ENCODE peak calls at places on chromosome 5, in four cellular contexts. K, I, U and D are unnamed samples.

GRCh38 chr5:103232393-103232999 is 26.1 kb upstream of the MACIR start:
- DNase-seq in K (no peak), I (no peak), U (peak; percentile 41), D (no peak)

GRCh38 chr5:82365744-82366228 is 87.6 kb upstream of the RPS23 start:
- DNase-seq in K (no peak), I (no peak), U (peak; percentile 87), D (no peak)

GRCh38 chr5:28369418-28369817 is 1331.0 kb upstream of the CDH9 start:
- DNase-seq in K (no peak), I (no peak), U (no peak), D (no peak)

GRCh38 chr5:167128581-167128980 is 1162.9 kb upstream of the WWC1 start:
- DNase-seq in K (no peak), I (no peak), U (no peak), D (no peak)

GRCh38 chr5:98656106-98656795 is 117.2 kb upstream of the RGMB start:
- DNase-seq in K (no peak), I (no peak), U (no peak), D (no peak)

GRCh38 chr5:30239331-30240022 is 954.0 kb upstream of the CDH6 start:
- DNase-seq in K (no peak), I (no peak), U (no peak), D (no peak)

GRCh38 chr5:148734518-148734917 is 80.2 kb upstream of the HTR4 start:
- DNase-seq in K (no peak), I (no peak), U (no peak), D (no peak)

GRCh38 chr5:176658817-176659216 is 11.5 kb downstream of the TSPAN17 start:
- DNase-seq in K (no peak), I (no peak), U (no peak), D (no peak)

GRCh38 chr5:62111428-62111827 is 194.6 kb upstream of the KIF2A start:
- DNase-seq in K (no peak), I (no peak), U (no peak), D (no peak)

GRCh38 chr5:17105744-17106450 is 111.5 kb upstream of the BASP1 start:
- DNase-seq in K (no peak), I (no peak), U (no peak), D (no peak)

GRCh38 chr5:134245101-134245604 is 19.3 kb upstream of the PPP2CA start:
- DNase-seq in K (no peak), I (no peak), U (peak; percentile 86), D (no peak)

GRCh38 chr5:139654875-139655491 is 6.8 kb downstream of the CXXC5 start:
- DNase-seq in K (no peak), I (no peak), U (no peak), D (no peak)

GRCh38 chr5:75507841-75508240 is 3.6 kb downstream of the CERT1 start:
- DNase-seq in K (no peak), I (no peak), U (no peak), D (no peak)

GRCh38 chr5:78731884-78732283 is 83.3 kb upstream of the LHFPL2 start:
- DNase-seq in K (no peak), I (no peak), U (no peak), D (no peak)

GRCh38 chr5:133396187-133396621 is 216.1 kb downstream of the FSTL4 start:
- DNase-seq in K (no peak), I (no peak), U (no peak), D (no peak)

GRCh38 chr5:42057254-42057690 is 132.2 kb downstream of the FBXO4 start:
- DNase-seq in K (peak; percentile 18), I (peak; percentile 20), U (peak; percentile 28), D (peak; percentile 9)

GRCh38 chr5:65194871-65195270 is 286.8 kb downstream of the ADAMTS6 start:
- DNase-seq in K (no peak), I (no peak), U (no peak), D (no peak)

GRCh38 chr5:53335115-53335514 is 145.3 kb upstream of the FST start:
- DNase-seq in K (no peak), I (no peak), U (no peak), D (no peak)

GRCh38 chr5:71748360-71748759 is 29.3 kb downstream of the CARTPT start:
- DNase-seq in K (no peak), I (no peak), U (no peak), D (no peak)

GRCh38 chr5:7866194-7866593 is 2.6 kb downstream of the FASTKD3 start:
- DNase-seq in K (no peak), I (no peak), U (no peak), D (no peak)

GRCh38 chr5:140344683-140345423 is 1.6 kb downstream of the HBEGF start:
- DNase-seq in K (no peak), I (no peak), U (no peak), D (no peak)

GRCh38 chr5:119302916-119303897 is 52.6 kb upstream of the TNFAIP8 start:
- DNase-seq in K (no peak), I (no peak), U (peak; percentile 97), D (no peak)

GRCh38 chr5:54581831-54582548 is 64.4 kb downstream of the SNX18 start:
- DNase-seq in K (no peak), I (no peak), U (no peak), D (no peak)

GRCh38 chr5:179621551-179621971 is 1.9 kb downstream of the HNRNPH1 start:
- DNase-seq in K (no peak), I (no peak), U (no peak), D (no peak)

GRCh38 chr5:56914678-56915077 is 5.3 kb downstream of the SETD9 start:
- DNase-seq in K (no peak), I (no peak), U (no peak), D (no peak)

GRCh38 chr5:65157906-65158603 is 323.7 kb downstream of the ADAMTS6 start:
- DNase-seq in K (no peak), I (no peak), U (peak; percentile 2), D (no peak)

GRCh38 chr5:1521054-1521453 is 2.7 kb downstream of the LPCAT1 start:
- DNase-seq in K (no peak), I (no peak), U (no peak), D (no peak)

GRCh38 chr5:167219296-167219695 is 1072.1 kb upstream of the WWC1 start:
- DNase-seq in K (no peak), I (no peak), U (no peak), D (no peak)

GRCh38 chr5:463952-464351 is 21.0 kb downstream of the EXOC3 start:
- DNase-seq in K (no peak), I (no peak), U (no peak), D (no peak)

GRCh38 chr5:17157916-17158529 is 59.4 kb upstream of the BASP1 start:
- DNase-seq in K (no peak), I (no peak), U (no peak), D (no peak)

GRCh38 chr5:156929366-156929948 is 33.6 kb downstream of the TIMD4 start:
- DNase-seq in K (no peak), I (no peak), U (no peak), D (no peak)

GRCh38 chr5:1568201-1568979 is 44.6 kb upstream of the LPCAT1 start:
- DNase-seq in K (no peak), I (no peak), U (peak; percentile 95), D (no peak)

GRCh38 chr5:78501411-78502338 is 141.3 kb downstream of the SCAMP1 start:
- DNase-seq in K (no peak), I (no peak), U (no peak), D (no peak)

GRCh38 chr5:171162602-171163001 is 146.4 kb upstream of the TLX3 start:
- DNase-seq in K (no peak), I (no peak), U (no peak), D (no peak)

GRCh38 chr5:180652771-180653170 is 3.4 kb upstream of the FLT4 start:
- DNase-seq in K (no peak), I (no peak), U (no peak), D (no peak)

DNA sequence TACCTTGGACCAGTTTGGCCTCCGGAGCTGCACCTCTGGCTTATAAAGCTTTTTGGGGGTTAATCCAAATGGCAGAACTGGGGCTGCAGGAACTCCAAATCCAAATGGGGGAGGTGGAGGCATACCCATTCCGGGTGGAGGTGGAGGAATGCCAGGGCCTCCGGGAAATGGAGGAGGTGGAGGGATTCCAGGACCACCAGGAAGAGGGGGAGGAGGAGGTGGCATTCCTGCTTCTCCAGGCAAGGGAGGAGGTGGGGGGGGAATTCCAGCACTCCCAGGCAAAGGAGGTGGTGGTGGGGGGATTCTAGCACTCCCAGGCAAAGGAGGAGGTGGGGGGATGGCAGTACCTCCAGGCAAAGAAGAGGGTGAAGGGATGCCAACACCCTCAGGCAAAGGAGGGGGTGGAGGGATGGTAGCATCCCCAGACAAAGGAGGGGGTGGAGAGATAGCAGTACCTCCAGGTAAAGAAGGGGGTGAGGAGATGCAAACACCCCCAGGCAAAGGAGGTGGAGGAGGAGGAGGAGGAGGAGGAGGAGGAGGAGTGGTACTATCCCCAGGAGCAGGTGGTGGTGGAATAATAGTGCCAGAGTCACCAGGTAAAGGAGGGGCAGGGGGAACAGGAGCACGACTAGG is 45.2 kb downstream of the DIAPH1 start:
- DNase-seq in K (no peak), I (no peak), U (no peak), D (no peak)
- TF ChIP-seq POLR2AphosphoS5 in K (no peak), I (no peak), U (no peak), D (no peak)

GRCh38 chr5:106481375-106481774 is 1189.4 kb downstream of the EFNA5 start:
- DNase-seq in K (no peak), I (no peak), U (no peak), D (no peak)
- TF ChIP-seq POLR2A in K (no peak), I (no peak), U (no peak), D (no peak)

DNA sequence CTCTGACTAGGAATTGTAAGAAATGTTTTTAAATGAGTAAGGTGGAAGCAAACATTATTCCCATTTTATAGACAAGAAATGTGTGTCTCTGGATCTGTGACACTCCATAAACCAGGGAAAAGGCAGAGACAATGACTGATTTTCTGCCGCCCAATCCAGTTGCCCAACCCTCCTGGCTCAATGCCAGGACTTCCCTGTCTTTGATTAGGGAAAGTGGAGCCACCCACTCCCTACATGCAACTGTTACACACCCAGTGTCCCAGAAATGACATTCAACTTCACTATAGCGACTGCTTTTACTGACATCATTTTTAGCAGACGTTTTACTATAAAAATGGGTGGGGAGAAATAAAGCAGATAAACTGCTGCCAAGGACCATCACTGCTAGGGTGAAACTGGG is 79.7 kb downstream of the THBS4 start:
- DNase-seq in K (no peak), I (no peak), U (no peak), D (no peak)
- TF ChIP-seq TAF1 in K (no peak), I (no peak), U (no peak), D (no peak)

DNA sequence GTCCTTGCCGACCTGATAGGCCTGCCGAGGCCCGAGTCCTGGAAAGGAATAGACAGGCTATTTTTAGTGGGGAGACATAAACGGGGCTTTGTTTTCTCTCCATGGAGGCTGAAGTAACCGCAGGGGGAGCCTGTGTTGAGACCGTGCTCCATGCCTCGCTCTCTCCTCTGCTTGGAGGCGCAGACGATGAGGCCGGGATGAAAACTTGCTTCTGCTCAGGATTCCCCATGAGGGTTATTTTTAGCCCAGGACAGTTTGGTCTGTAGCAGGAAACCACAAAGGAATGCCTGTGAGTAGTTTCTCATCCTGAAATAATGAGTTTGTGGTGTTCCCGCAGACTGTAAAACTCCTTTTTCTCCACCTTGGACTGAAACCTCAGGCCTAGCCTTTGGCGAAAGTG is 81.9 kb upstream of the RARS1 start:
- DNase-seq in K (no peak), I (no peak), U (no peak), D (no peak)
- TF ChIP-seq POLR2AphosphoS5 in K (no peak), I (no peak), U (no peak), D (no peak)